ENCODE peak calls at places on chromosome 9, in four cellular contexts. N, J, Q and F are unnamed samples.

GRCh38 chr9:77602852-77603251 is 45.3 kb downstream of the GNA14 start:
- DNase-seq in Q (no peak), J (no peak), N (no peak), F (no peak)

GRCh38 chr9:11312976-11313375 is 700.2 kb upstream of the PTPRD start:
- DNase-seq in J (no peak), N (no peak), Q (no peak), F (peak)

GRCh38 chr9:127169507-127169883 is 47.1 kb upstream of the ANGPTL2 start:
- DNase-seq in Q (no peak), N (no peak), J (no peak), F (no peak)

GRCh38 chr9:2159521-2160417 is 144.6 kb downstream of the SMARCA2 start:
- DNase-seq in N (no peak), J (no peak), Q (no peak), F (peak)

GRCh38 chr9:14215614-14216013 is 98.3 kb downstream of the NFIB start:
- DNase-seq in Q (peak), J (no peak), N (no peak), F (peak)

GRCh38 chr9:20144255-20144654 is 355.4 kb upstream of the SLC24A2 start:
- DNase-seq in N (no peak), Q (peak), J (no peak), F (peak)

GRCh38 chr9:12730952-12731351 is 37.8 kb downstream of the TYRP1 start:
- DNase-seq in J (no peak), N (no peak), Q (no peak), F (no peak)

GRCh38 chr9:136835162-136835931 is 6.9 kb upstream of the AJM1 start:
- DNase-seq in N (no peak), Q (no peak), J (no peak), F (no peak)

GRCh38 chr9:114237781-114238180 is 82.4 kb downstream of the COL27A1 start:
- DNase-seq in Q (no peak), J (no peak), N (no peak), F (no peak)

GRCh38 chr9:89676281-89676680 is 71.5 kb downstream of the GADD45G start:
- DNase-seq in N (peak), J (peak), Q (no peak), F (no peak)

GRCh38 chr9:113293285-113293874 is 9.8 kb downstream of the RNF183 start:
- DNase-seq in J (no peak), Q (no peak), N (no peak), F (peak)

GRCh38 chr9:69342769-69343168 is 17.8 kb downstream of the ENTREP1 start:
- DNase-seq in Q (no peak), N (no peak), J (no peak), F (no peak)

GRCh38 chr9:128503870-128504269 is 649 bp upstream of the GLE1 start:
- DNase-seq in N (no peak), Q (peak), J (no peak), F (peak)

GRCh38 chr9:966936-967335 is 9.5 kb upstream of the DMRT3 start:
- DNase-seq in Q (no peak), J (no peak), N (no peak), F (no peak)

GRCh38 chr9:126581893-126582292 is 31.8 kb upstream of the LMX1B start:
- DNase-seq in N (no peak), Q (no peak), J (no peak), F (no peak)

GRCh38 chr9:13213337-13213736 is 66.2 kb downstream of the MPDZ start:
- DNase-seq in Q (peak), N (no peak), J (no peak), F (peak)

GRCh38 chr9:136560586-136560985 is 14.7 kb upstream of the NOTCH1 start:
- DNase-seq in N (peak), Q (no peak), J (no peak), F (no peak)

GRCh38 chr9:21964925-21965385 is 29.2 kb downstream of the CDKN2A start:
- DNase-seq in N (peak), J (no peak), Q (peak), F (peak)

GRCh38 chr9:38437193-38437823 is 13.1 kb upstream of the IGFBPL1 start:
- DNase-seq in J (peak), N (peak), Q (peak), F (peak)

GRCh38 chr9:137306546-137307254 is 4.6 kb upstream of the NRARP start:
- DNase-seq in Q (no peak), J (peak), N (no peak), F (no peak)

GRCh38 chr9:93209576-93210323 is 25.8 kb downstream of the WNK2 start:
- DNase-seq in Q (no peak), N (no peak), J (no peak), F (no peak)

GRCh38 chr9:87647114-87647513 is 78.8 kb upstream of the CTSL start:
- DNase-seq in J (no peak), Q (no peak), N (no peak), F (no peak)

GRCh38 chr9:72457366-72457765 is 64.0 kb upstream of the TMC1 start:
- DNase-seq in N (no peak), Q (no peak), J (no peak), F (no peak)

GRCh38 chr9:91547076-91547475 is 123.4 kb upstream of the NFIL3 start:
- DNase-seq in J (no peak), Q (peak), N (no peak), F (no peak)

DNA sequence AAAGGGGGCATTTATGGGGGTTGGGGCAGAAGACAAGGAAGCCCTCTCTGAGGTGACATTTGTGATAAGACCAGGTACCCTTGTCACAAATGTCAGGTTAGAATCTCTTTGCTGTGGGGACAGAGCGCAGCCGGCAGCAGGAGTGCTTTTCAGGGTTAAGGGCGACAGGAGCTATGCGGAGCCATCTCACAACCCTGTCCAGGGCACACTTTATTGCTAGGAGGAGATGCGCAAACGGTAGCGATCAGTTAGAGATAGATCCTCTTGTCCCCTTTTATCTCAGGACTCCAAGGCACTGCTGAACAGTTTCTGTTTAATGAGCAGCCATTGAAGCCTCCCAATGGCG is 438 bp upstream of the LAMC3 start:
- DNase-seq in J (no peak), Q (no peak), N (no peak), F (no peak)
- H3K4me3 ChIP-seq in J (peak), Q (peak), N (peak), F (peak)

DNA sequence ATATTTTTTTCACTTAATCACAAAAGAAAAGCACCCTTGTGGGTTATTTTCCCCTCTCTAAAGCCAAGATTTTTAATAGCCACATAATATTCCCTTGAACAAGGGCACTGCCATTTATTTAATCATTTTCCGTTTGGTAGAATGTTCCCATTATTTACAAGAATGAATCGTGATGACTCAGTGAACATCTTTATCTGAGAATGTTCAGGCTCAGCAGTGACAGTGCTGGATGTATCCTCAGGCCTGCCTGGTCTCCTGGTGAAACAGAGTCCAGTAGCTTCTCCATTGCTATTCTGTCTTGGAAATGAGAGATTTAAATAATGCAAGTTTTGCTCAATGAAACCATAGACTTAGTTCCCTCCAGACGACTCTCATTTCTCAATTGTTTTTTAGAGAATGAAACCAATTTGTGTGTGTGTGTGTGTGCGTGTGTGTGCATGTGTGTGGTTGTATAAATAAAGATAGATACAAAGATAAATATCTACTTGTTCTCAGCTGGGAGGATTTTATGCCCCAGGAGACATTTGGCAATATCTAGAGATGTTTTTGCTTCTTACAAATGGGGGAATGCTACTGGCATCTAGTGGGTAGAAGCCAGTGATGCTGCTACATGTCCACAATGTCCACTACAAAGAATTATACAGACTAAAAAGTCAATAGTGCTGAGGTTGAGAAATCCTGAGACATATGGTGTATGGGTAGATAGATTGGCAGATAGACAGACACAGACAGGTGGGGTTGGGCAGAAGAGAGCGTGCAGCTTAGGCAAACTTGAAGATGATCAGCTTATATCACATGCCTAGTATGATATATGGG is 55.0 kb downstream of the PAPPA start:
- DNase-seq in Q (no peak), N (no peak), J (no peak), F (peak)
- TF ChIP-seq CTCF in Q (no peak), N (no peak), J (no peak), F (peak)

DNA sequence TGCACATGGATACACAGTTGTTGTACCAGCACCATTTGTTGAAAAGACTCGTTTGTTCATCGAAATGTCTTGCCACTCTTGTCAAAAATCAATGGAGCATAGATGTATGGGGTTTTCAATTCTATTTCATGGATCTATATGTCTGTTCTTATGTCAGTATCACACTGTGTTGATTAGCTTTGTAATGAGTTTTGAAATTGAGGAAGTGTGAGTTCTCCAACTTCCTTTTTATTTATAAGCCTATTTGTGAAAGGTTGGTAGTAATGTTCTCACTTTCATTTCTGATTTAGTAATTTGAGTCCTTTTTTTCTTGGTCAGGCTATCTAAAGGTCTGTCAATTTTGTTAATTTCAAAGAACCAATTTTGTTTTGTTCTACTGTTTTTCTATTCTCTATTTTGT is 26.1 kb downstream of the ZNF510 start:
- DNase-seq in Q (no peak), N (no peak), J (no peak), F (no peak)
- H3K4me3 ChIP-seq in Q (no peak), N (no peak), J (no peak), F (no peak)

GRCh38 chr9:26773054-26773453 is 119.5 kb downstream of the CAAP1 start:
- DNase-seq in J (peak), Q (no peak), N (no peak), F (no peak)
- TF ChIP-seq CTCF in J (no peak), Q (no peak), N (no peak), F (no peak)

GRCh38 chr9:109426621-109427402 is 71.3 kb downstream of the PTPN3 start:
- DNase-seq in Q (no peak), J (no peak), N (no peak), F (no peak)
- H3K4me3 ChIP-seq in Q (no peak), J (no peak), N (no peak), F (no peak)

DNA sequence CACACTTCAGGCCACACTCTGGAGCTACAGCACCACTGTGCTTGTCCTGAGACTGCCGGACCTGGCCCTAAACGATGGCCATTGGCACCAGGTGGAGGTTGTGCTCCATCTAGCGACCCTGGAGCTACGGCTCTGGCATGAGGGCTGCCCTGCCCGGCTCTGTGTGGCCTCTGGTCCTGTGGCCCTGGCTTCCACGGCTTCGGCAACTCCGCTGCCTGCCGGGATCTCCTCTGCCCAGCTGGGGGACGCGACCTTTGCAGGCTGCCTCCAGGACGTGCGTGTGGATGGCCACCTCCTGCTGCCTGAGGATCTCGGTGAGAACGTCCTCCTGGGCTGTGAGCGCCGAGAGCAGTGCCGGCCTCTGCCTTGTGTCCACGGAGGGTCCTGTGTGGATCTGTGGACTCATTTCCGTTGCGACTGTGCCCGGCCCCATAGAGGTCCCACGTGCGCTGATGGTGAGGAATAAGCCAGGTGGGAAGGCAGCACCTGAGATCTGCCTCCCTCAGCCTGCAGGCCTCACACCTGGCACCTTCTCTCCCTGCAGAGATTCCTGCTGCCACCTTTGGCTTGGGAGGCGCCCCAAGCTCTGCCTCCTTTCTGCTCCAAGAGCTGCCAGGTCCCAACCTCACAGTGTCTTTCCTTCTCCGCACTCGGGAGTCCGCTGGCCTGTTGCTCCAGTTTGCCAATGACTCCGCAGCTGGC is 14.7 kb downstream of the CRB2 start:
- DNase-seq in J (no peak), N (no peak), Q (no peak), F (no peak)
- TF ChIP-seq CTCF in J (no peak), N (no peak), Q (no peak), F (no peak)

GRCh38 chr9:95058795-95059386 is 258.6 kb downstream of the FANCC start:
- DNase-seq in J (no peak), Q (peak), N (no peak), F (peak)
- H3K4me3 ChIP-seq in J (no peak), Q (no peak), N (no peak), F (no peak)

DNA sequence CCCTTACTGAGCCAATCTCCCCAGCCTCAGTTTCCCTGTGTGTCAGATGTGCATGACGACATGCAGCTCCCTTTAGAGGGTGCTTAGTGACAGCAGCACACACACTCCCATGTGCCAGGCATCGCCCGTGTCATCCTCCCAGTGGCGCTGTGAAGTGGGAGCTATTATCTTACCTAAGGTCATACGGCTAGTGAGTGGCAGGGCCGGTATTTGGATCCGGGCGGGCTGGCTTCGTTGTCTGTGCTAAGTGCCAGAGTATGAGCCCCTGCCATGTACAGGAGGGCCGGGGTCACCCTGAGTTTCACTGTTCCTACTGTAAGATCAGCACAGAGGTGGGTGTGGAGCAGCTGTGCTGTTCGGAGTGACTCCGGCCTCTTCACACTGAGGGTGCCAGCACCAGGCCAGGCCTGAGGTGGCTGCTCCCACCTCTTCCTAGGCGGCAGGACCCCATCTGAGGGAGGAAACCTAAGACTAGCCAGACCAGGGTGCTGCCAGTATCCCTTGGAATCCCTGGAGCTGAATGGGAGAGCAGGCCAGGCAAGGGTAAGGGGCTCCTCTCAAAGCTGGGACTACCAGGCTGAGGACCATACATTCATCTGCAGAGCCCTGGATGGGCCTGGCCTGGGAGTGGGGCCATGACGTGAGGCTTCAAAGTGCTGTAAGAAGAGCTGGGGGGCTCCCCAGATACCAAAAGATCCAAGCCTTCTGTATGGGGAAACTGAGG is 22.5 kb downstream of the AQP7 start:
- DNase-seq in Q (no peak), N (no peak), J (no peak), F (no peak)
- TF ChIP-seq CTCF in Q (no peak), N (no peak), J (no peak), F (no peak)

GRCh38 chr9:25814023-25814422 is 135.8 kb upstream of the TUSC1 start:
- DNase-seq in N (no peak), J (no peak), Q (no peak), F (no peak)
- H3K4me3 ChIP-seq in N (no peak), J (no peak), Q (no peak), F (no peak)